ENCODE peak calls at places on chromosomes 6 and 20, in six cellular contexts. N is mesenchymal stem cell, L is IMR-90, O is neuronal stem cell, Z is H1, I is trophoblast cell. C is an unnamed sample.

GRCh38 chr6:5025911-5026819 is 22.3 kb upstream of the RPP40 start:
- DNase-seq in I (peak), O (peak), L (peak), N (peak), Z (peak), C (peak)

GRCh38 chr6:56984374-56984773 is 29.5 kb downstream of the BEND6 start:
- DNase-seq in O (no peak), N (peak), L (peak), Z (no peak), I (peak), C (no peak)

GRCh38 chr6:149961728-149962425 is 1.9 kb upstream of the ULBP1 start:
- DNase-seq in O (no peak), L (no peak), I (no peak), Z (peak), N (no peak), C (peak)

GRCh38 chr20:25223179-25223661 is 24.7 kb upstream of the PYGB start:
- DNase-seq in L (peak), O (peak), Z (no peak), N (peak), I (peak), C (peak)

GRCh38 chr6:170296746-170297576 is 6.1 kb upstream of the DLL1 start:
- DNase-seq in Z (peak), I (peak), N (no peak), O (peak), L (no peak), C (no peak)

GRCh38 chr6:44441091-44441855 is 53.8 kb downstream of the CDC5L start:
- DNase-seq in N (no peak), O (no peak), Z (no peak), L (no peak), I (no peak), C (no peak)

GRCh38 chr20:18793625-18794427 is 19.8 kb upstream of the SCP2D1 start:
- DNase-seq in N (peak), L (peak), Z (peak), O (peak), I (peak), C (peak)

GRCh38 chr6:43924222-43924702 is 154.3 kb downstream of the VEGFA start:
- DNase-seq in Z (no peak), L (peak), N (no peak), O (no peak), I (no peak), C (no peak)

GRCh38 chr6:43532201-43532600 is 15.3 kb downstream of the POLR1C start:
- DNase-seq in Z (no peak), N (no peak), L (peak), O (no peak), I (no peak), C (no peak)

GRCh38 chr20:24560571-24561485 is 91.4 kb downstream of the SYNDIG1 start:
- DNase-seq in Z (no peak), I (no peak), L (no peak), O (no peak), N (no peak), C (no peak)

GRCh38 chr6:49541210-49541724 is 9.2 kb upstream of the C6orf141 start:
- DNase-seq in O (no peak), I (peak), Z (no peak), L (peak), N (peak), C (no peak)

GRCh38 chr20:63106108-63106764 is 99.5 kb upstream of the BHLHE23 start:
- DNase-seq in Z (no peak), N (no peak), O (no peak), I (no peak), L (peak), C (no peak)

GRCh38 chr20:44218441-44218840 is 7.9 kb upstream of the OSER1 start:
- DNase-seq in I (no peak), O (no peak), N (no peak), Z (no peak), L (no peak), C (no peak)

GRCh38 chr6:42756713-42757112 is 10.8 kb upstream of the TBCC start:
- DNase-seq in N (no peak), I (no peak), O (no peak), Z (peak), L (no peak), C (peak)

GRCh38 chr6:132475925-132476324 is 37.0 kb downstream of the STX7 start:
- DNase-seq in I (no peak), Z (no peak), L (no peak), N (no peak), O (no peak), C (no peak)

GRCh38 chr6:105601541-105602174 is 198.8 kb upstream of the PREP start:
- DNase-seq in O (no peak), I (peak), N (peak), Z (no peak), L (peak), C (no peak)

GRCh38 chr6:10146723-10147451 is 268.0 kb downstream of the TFAP2A start:
- DNase-seq in N (peak), Z (no peak), O (peak), L (peak), I (peak), C (peak)

GRCh38 chr20:62980970-62981369 is 25.8 kb downstream of the BHLHE23 start:
- DNase-seq in L (no peak), O (no peak), N (no peak), Z (no peak), I (peak), C (peak)

GRCh38 chr20:33796263-33796906 is 14.8 kb upstream of the CHMP4B start:
- DNase-seq in L (no peak), N (no peak), Z (no peak), I (peak), O (no peak), C (no peak)

GRCh38 chr6:42503894-42504293 is 52.2 kb upstream of the TRERF1 start:
- DNase-seq in I (no peak), L (no peak), N (no peak), Z (no peak), O (no peak), C (no peak)

GRCh38 chr6:163311830-163312229 is 102.7 kb upstream of the QKI start:
- DNase-seq in O (no peak), L (no peak), I (peak), Z (no peak), N (peak), C (no peak)

GRCh38 chr6:15504581-15505350 is 158.1 kb downstream of the DTNBP1 start:
- DNase-seq in O (no peak), L (peak), Z (no peak), N (peak), I (no peak), C (no peak)

GRCh38 chr20:50713677-50714101 is 17.7 kb upstream of the PARD6B start:
- DNase-seq in Z (peak), N (no peak), L (peak), O (no peak), I (peak), C (peak)

GRCh38 chr6:138044458-138044857 is 62.8 kb downstream of the PERP start:
- DNase-seq in I (no peak), L (peak), O (no peak), N (no peak), Z (no peak), C (no peak)

GRCh38 chr20:51400051-51400926 is 142.2 kb downstream of the NFATC2 start:
- DNase-seq in I (no peak), O (no peak), Z (no peak), N (no peak), L (no peak), C (no peak)

GRCh38 chr6:141587482-141588266 is 545.1 kb upstream of the GJE1 start:
- DNase-seq in Z (no peak), L (peak), I (peak), O (no peak), N (peak), C (no peak)

GRCh38 chr20:9392892-9393857 is 121.2 kb upstream of the LAMP5 start:
- DNase-seq in I (peak), Z (peak), N (peak), O (peak), L (peak), C (peak)

GRCh38 chr6:41497994-41498393 is 48.2 kb upstream of the FOXP4 start:
- DNase-seq in O (no peak), Z (no peak), L (peak), I (no peak), N (no peak), C (no peak)

GRCh38 chr6:5672581-5673011 is 334.1 kb downstream of the NRN1 start:
- DNase-seq in N (peak), O (no peak), L (peak), I (peak), Z (no peak), C (peak)

GRCh38 chr6:39947611-39948068 is 13.4 kb upstream of the MOCS1 start:
- DNase-seq in Z (no peak), L (no peak), N (no peak), I (peak), O (no peak), C (peak)

GRCh38 chr20:48797275-48797825 is 30.4 kb downstream of the PREX1 start:
- DNase-seq in Z (peak), N (no peak), L (no peak), I (no peak), O (no peak), C (no peak)

GRCh38 chr6:52872031-52872430 is 31.4 kb upstream of the GSTA5 start:
- DNase-seq in L (peak), I (no peak), Z (no peak), N (no peak), O (no peak), C (no peak)

GRCh38 chr6:75896526-75896925 is 147.5 kb downstream of the MYO6 start:
- DNase-seq in Z (no peak), L (no peak), O (no peak), N (no peak), I (no peak), C (no peak)

GRCh38 chr6:118993803-118994231 is 58.9 kb upstream of the MCM9 start:
- DNase-seq in N (no peak), L (no peak), Z (no peak), O (no peak), I (no peak), C (no peak)

GRCh38 chr20:62356143-62356947 is 10.8 kb downstream of the LAMA5 start:
- DNase-seq in I (no peak), L (no peak), N (no peak), O (no peak), Z (no peak), C (no peak)

GRCh38 chr6:8229913-8230312 is 127.6 kb upstream of the EEF1E1 start:
- DNase-seq in N (no peak), Z (no peak), O (no peak), I (peak), L (no peak), C (peak)

GRCh38 chr6:15948930-15949900 is 179.7 kb upstream of the MYLIP start:
- DNase-seq in O (no peak), N (peak), L (no peak), Z (no peak), I (peak), C (peak)

GRCh38 chr20:1895674-1896496 is 678 bp downstream of the SIRPA start:
- DNase-seq in Z (peak), I (peak), N (peak), L (no peak), O (no peak), C (peak)

GRCh38 chr6:84284428-84285033 is 57.1 kb upstream of the CEP162 start:
- DNase-seq in O (peak), I (no peak), Z (no peak), N (peak), L (peak), C (peak)

GRCh38 chr20:47336013-47336754 is 20.3 kb downstream of the ZMYND8 start:
- DNase-seq in O (no peak), Z (no peak), L (peak), N (peak), I (peak), C (no peak)

GRCh38 chr6:26092443-26092842 is 5.2 kb downstream of the HFE start:
- DNase-seq in L (no peak), O (no peak), I (no peak), Z (no peak), N (no peak), C (no peak)
- H4K91ac ChIP-seq in L (no peak), O (no peak), I (no peak), Z (no peak), N (no peak), C (no peak)

GRCh38 chr6:124688369-124688768 is 273.9 kb upstream of the RNF217 start:
- DNase-seq in O (no peak), Z (no peak), I (no peak), L (peak), N (peak), C (no peak)

GRCh38 chr6:124682751-124683150 is 279.5 kb upstream of the RNF217 start:
- DNase-seq in O (no peak), N (no peak), L (no peak), Z (no peak), I (no peak), C (no peak)

GRCh38 chr6:124679392-124679791 is 282.8 kb upstream of the RNF217 start:
- DNase-seq in I (peak), N (peak), Z (no peak), L (peak), O (no peak), C (no peak)

GRCh38 chr6:124684621-124685020 is 277.6 kb upstream of the RNF217 start:
- DNase-seq in N (no peak), I (no peak), O (no peak), Z (no peak), L (no peak), C (no peak)

GRCh38 chr6:124683507-124683906 is 278.7 kb upstream of the RNF217 start:
- DNase-seq in I (no peak), L (no peak), O (peak), Z (no peak), N (no peak), C (peak)
- H2AFZ ChIP-seq in I (no peak), L (no peak), O (peak), Z (peak), N (peak), C (no peak)

GRCh38 chr6:142958343-142958742 is 13.4 kb upstream of the HIVEP2 start:
- DNase-seq in Z (no peak), N (no peak), O (no peak), L (no peak), I (no peak), C (no peak)

GRCh38 chr6:142965164-142965563 is 20.2 kb upstream of the HIVEP2 start:
- DNase-seq in L (no peak), N (no peak), Z (no peak), I (no peak), O (no peak), C (no peak)

GRCh38 chr6:142954844-142955243 is 9.9 kb upstream of the HIVEP2 start:
- DNase-seq in N (no peak), Z (no peak), I (no peak), O (no peak), L (no peak), C (no peak)

GRCh38 chr6:142956726-142957125 is 11.8 kb upstream of the HIVEP2 start:
- DNase-seq in L (no peak), Z (no peak), N (no peak), O (no peak), I (no peak), C (no peak)

GRCh38 chr6:142960098-142960497 is 15.1 kb upstream of the HIVEP2 start:
- DNase-seq in Z (no peak), L (peak), I (no peak), O (no peak), N (peak), C (no peak)
- H4K91ac ChIP-seq in Z (no peak), L (no peak), I (no peak), O (no peak), N (no peak), C (no peak)

GRCh38 chr20:45972500-45973183 is 639 bp upstream of the ZNF335 start:
- DNase-seq in Z (no peak), L (no peak), N (no peak), I (peak), O (no peak), C (no peak)

GRCh38 chr20:45970646-45971424 is 1.2 kb downstream of the ZNF335 start:
- DNase-seq in N (peak), L (peak), O (no peak), I (peak), Z (no peak), C (peak)

GRCh38 chr20:45971675-45972499 is at the start of gene ZNF335:
- DNase-seq in L (peak), I (peak), O (peak), Z (peak), N (peak), C (peak)

GRCh38 chr20:45969712-45970634 is 2.0 kb downstream of the ZNF335 start:
- DNase-seq in N (peak), I (peak), L (peak), Z (no peak), O (peak), C (peak)

GRCh38 chr20:45971425-45971674 is 653 bp downstream of the ZNF335 start:
- DNase-seq in L (no peak), O (no peak), I (peak), Z (no peak), N (no peak), C (no peak)
- H2AFZ ChIP-seq in L (peak), O (peak), I (peak), Z (no peak), N (peak), C (no peak)